ENCODE peak calls at places on chromosomes 3 and 15, in nine cellular contexts. C is adipocyte, V is spleen, E is thoracic aorta, X is mucosa of descending colon, Y is tibial artery, N is HAP-1, J is mammary epithelial cell, W is gastrocnemius medialis. P is an unnamed sample. For H3K4me1, the result is how much of the 10 kb centered on the place peaks cover.

GRCh38 chr3:84820906-84821305 is 137.9 kb upstream of the CADM2 start:
- DNase-seq in C (no peak), V (no peak), E (no peak), X (no peak), Y (no peak), N (no peak), J (no peak), W (no peak), P (no peak)

GRCh38 chr3:136772709-136773108 is 20.5 kb upstream of the STAG1 start:
- DNase-seq in C (no peak), V (no peak), E (no peak), X (no peak), Y (no peak), N (no peak), J (peak), W (no peak), P (no peak)

GRCh38 chr15:59140422-59141226 is 35.7 kb downstream of the CCNB2 start:
- DNase-seq in C (no peak), V (no peak), E (no peak), X (peak), Y (no peak), N (no peak), J (peak), W (no peak), P (no peak)

GRCh38 chr15:77983708-77984445 is 93.6 kb downstream of the TBC1D2B start:
- DNase-seq in C (no peak), V (peak), E (no peak), X (no peak), Y (no peak), N (peak), J (no peak), W (no peak), P (no peak)

GRCh38 chr3:18047052-18047451 is 304.6 kb upstream of the TBC1D5 start:
- DNase-seq in C (peak), V (no peak), E (no peak), X (no peak), Y (no peak), N (no peak), J (no peak), W (no peak), P (no peak)

GRCh38 chr3:156098437-156099035 is 21.8 kb upstream of the KCNAB1 start:
- DNase-seq in C (no peak), V (no peak), E (no peak), X (no peak), Y (no peak), N (no peak), J (no peak), W (no peak), P (no peak)

GRCh38 chr3:63278171-63278999 is at the start of gene SYNPR:
- DNase-seq in C (no peak), V (no peak), E (no peak), X (no peak), Y (no peak), N (no peak), J (no peak), W (no peak), P (no peak)

GRCh38 chr3:157574580-157574979 is 71.4 kb upstream of the VEPH1 start:
- DNase-seq in C (no peak), V (no peak), E (no peak), X (no peak), Y (no peak), N (no peak), J (no peak), W (no peak), P (no peak)

GRCh38 chr3:132536442-132537153 is 60.5 kb upstream of the ACKR4 start:
- DNase-seq in C (no peak), V (no peak), E (no peak), X (no peak), Y (no peak), N (no peak), J (no peak), W (no peak), P (peak)

GRCh38 chr15:24954783-24955548 is at the start of the genes SNRPN and SNURF:
- DNase-seq in C (peak), V (peak), E (peak), X (peak), Y (peak), N (no peak), J (peak), W (peak), P (peak)

GRCh38 chr15:82531496-82532382 is 8.5 kb downstream of the RPS17 start:
- DNase-seq in C (no peak), V (peak), E (no peak), X (no peak), Y (no peak), N (peak), J (no peak), W (no peak), P (no peak)

GRCh38 chr15:41969851-41970431 is 2.4 kb downstream of the EHD4 start:
- DNase-seq in C (no peak), V (peak), E (no peak), X (peak), Y (no peak), N (no peak), J (peak), W (no peak), P (peak)

GRCh38 chr3:25229584-25229983 is 198.5 kb upstream of the RARB start:
- DNase-seq in C (no peak), V (no peak), E (no peak), X (no peak), Y (no peak), N (no peak), J (no peak), W (no peak), P (no peak)

GRCh38 chr3:57078366-57079220 is 18.1 kb downstream of the SPATA12 start:
- DNase-seq in C (peak), V (peak), E (no peak), X (peak), Y (peak), N (peak), J (peak), W (peak), P (peak)

GRCh38 chr3:54121404-54122045 is 827 bp upstream of the CACNA2D3 start:
- DNase-seq in C (peak), V (no peak), E (no peak), X (no peak), Y (no peak), N (peak), J (no peak), W (no peak), P (no peak)

GRCh38 chr15:89444241-89444797 is 52.1 kb downstream of the RHCG start:
- DNase-seq in C (no peak), V (no peak), E (no peak), X (no peak), Y (no peak), N (no peak), J (no peak), W (no peak), P (no peak)

GRCh38 chr15:38072507-38073277 is 138.3 kb downstream of the TMCO5A start:
- DNase-seq in C (peak), V (peak), E (no peak), X (peak), Y (peak), N (peak), J (peak), W (no peak), P (peak)

GRCh38 chr3:48518069-48518468 is 14.1 kb upstream of the SHISA5 start:
- DNase-seq in C (no peak), V (peak), E (no peak), X (no peak), Y (no peak), N (no peak), J (no peak), W (no peak), P (no peak)

GRCh38 chr15:59362339-59362738 is 10.3 kb downstream of the MYO1E start:
- DNase-seq in C (no peak), V (no peak), E (no peak), X (no peak), Y (no peak), N (no peak), J (no peak), W (no peak), P (no peak)

GRCh38 chr3:104768886-104769285 is 597.8 kb upstream of the ALCAM start:
- DNase-seq in C (no peak), V (no peak), E (no peak), X (no peak), Y (no peak), N (no peak), J (no peak), W (no peak), P (no peak)

GRCh38 chr3:43298292-43298691 is 12.0 kb downstream of the SNRK start:
- DNase-seq in C (no peak), V (no peak), E (no peak), X (no peak), Y (no peak), N (no peak), J (no peak), W (peak), P (no peak)

GRCh38 chr3:11591401-11592266 is 52.1 kb downstream of the VGLL4 start:
- DNase-seq in C (peak), V (no peak), E (no peak), X (peak), Y (peak), N (peak), J (peak), W (no peak), P (peak)

GRCh38 chr15:75918135-75918534 is 14.5 kb downstream of the FBXO22 start:
- DNase-seq in C (no peak), V (no peak), E (no peak), X (no peak), Y (no peak), N (no peak), J (no peak), W (no peak), P (no peak)

GRCh38 chr3:47020311-47020710 is 40.8 kb downstream of the NBEAL2 start:
- DNase-seq in C (no peak), V (no peak), E (no peak), X (no peak), Y (no peak), N (no peak), J (no peak), W (no peak), P (no peak)

GRCh38 chr3:16322189-16322588 is 57.2 kb downstream of the OXNAD1 start:
- DNase-seq in C (no peak), V (no peak), E (no peak), X (no peak), Y (no peak), N (no peak), J (peak), W (no peak), P (no peak)

GRCh38 chr3:15269091-15269989 is 63.0 kb downstream of the SH3BP5 start:
- DNase-seq in C (peak), V (peak), E (peak), X (peak), Y (peak), N (no peak), J (peak), W (peak), P (peak)

GRCh38 chr3:196138927-196139680 is 57.2 kb upstream of the TFRC start:
- DNase-seq in C (no peak), V (no peak), E (no peak), X (no peak), Y (no peak), N (no peak), J (peak), W (no peak), P (peak)

GRCh38 chr3:101722394-101723173 is 1.8 kb upstream of the CEP97 start:
- DNase-seq in C (no peak), V (no peak), E (no peak), X (no peak), Y (no peak), N (no peak), J (no peak), W (no peak), P (no peak)

GRCh38 chr15:71789616-71790015 is 20.7 kb upstream of the NR2E3 start:
- DNase-seq in C (no peak), V (no peak), E (no peak), X (no peak), Y (no peak), N (no peak), J (no peak), W (no peak), P (no peak)

GRCh38 chr3:4376499-4376898 is 73.3 kb downstream of the SETMAR start:
- DNase-seq in C (no peak), V (no peak), E (no peak), X (no peak), Y (no peak), N (no peak), J (peak), W (no peak), P (no peak)

GRCh38 chr3:55765398-55765797 is 278.3 kb upstream of the WNT5A start:
- DNase-seq in C (no peak), V (no peak), E (no peak), X (no peak), Y (no peak), N (no peak), J (no peak), W (no peak), P (no peak)

GRCh38 chr3:107068980-107069379 is 308.3 kb upstream of the CCDC54 start:
- DNase-seq in C (peak), V (no peak), E (no peak), X (no peak), Y (no peak), N (no peak), J (peak), W (no peak), P (peak)

GRCh38 chr3:58722526-58722925 is 56.0 kb upstream of the FAM3D start:
- DNase-seq in C (no peak), V (no peak), E (no peak), X (no peak), Y (no peak), N (no peak), J (no peak), W (no peak), P (no peak)

GRCh38 chr3:135917076-135917475 is 48.5 kb upstream of the PPP2R3A start:
- DNase-seq in C (no peak), V (no peak), E (no peak), X (peak), Y (no peak), N (no peak), J (no peak), W (no peak), P (no peak)

GRCh38 chr15:57395292-57395691 is 19.0 kb downstream of the CGNL1 start:
- DNase-seq in C (peak), V (no peak), E (no peak), X (no peak), Y (no peak), N (no peak), J (peak), W (no peak), P (peak)

GRCh38 chr3:98445949-98446406 is 17.0 kb upstream of the OR5K1 start:
- DNase-seq in C (no peak), V (no peak), E (no peak), X (no peak), Y (no peak), N (no peak), J (peak), W (no peak), P (no peak)

GRCh38 chr3:161265916-161266571 is 44.9 kb downstream of the NMD3 start:
- DNase-seq in C (no peak), V (no peak), E (no peak), X (no peak), Y (no peak), N (no peak), J (peak), W (no peak), P (peak)
- H3K4me1 ChIP-seq in C (under half), V (under half), E (under half), X (under half), Y (under half), N (under half), J (under half), W (under half), P (under half)

GRCh38 chr3:71376499-71376898 is 207.0 kb downstream of the FOXP1 start:
- DNase-seq in C (no peak), V (no peak), E (no peak), X (no peak), Y (no peak), N (no peak), J (no peak), W (no peak), P (no peak)
- H3K4me1 ChIP-seq in C (under half), V (under half), E (half or more), X (under half), Y (under half), N (under half), J (under half), W (under half), P (under half)

GRCh38 chr3:112392393-112393359 is 59.7 kb downstream of the CD200 start:
- DNase-seq in C (no peak), V (no peak), E (no peak), X (no peak), Y (no peak), N (no peak), J (no peak), W (no peak), P (no peak)
- H3K4me1 ChIP-seq in C (half or more), V (under half), E (under half), X (under half), Y (under half), N (under half), J (under half), W (under half), P (under half)

GRCh38 chr3:179949428-179949827 is 87.3 kb downstream of the PEX5L start:
- DNase-seq in C (no peak), V (no peak), E (no peak), X (no peak), Y (no peak), N (no peak), J (no peak), W (no peak), P (no peak)
- H3K4me1 ChIP-seq in C (under half), V (under half), E (under half), X (under half), Y (under half), N (under half), J (under half), W (under half), P (under half)

GRCh38 chr3:144039661-144040060 is 68.0 kb downstream of the DIPK2A start:
- DNase-seq in C (no peak), V (no peak), E (no peak), X (no peak), Y (no peak), N (no peak), J (peak), W (no peak), P (no peak)
- H3K4me1 ChIP-seq in C (under half), V (under half), E (under half), X (under half), Y (under half), N (under half), J (under half), W (under half), P (under half)

DNA sequence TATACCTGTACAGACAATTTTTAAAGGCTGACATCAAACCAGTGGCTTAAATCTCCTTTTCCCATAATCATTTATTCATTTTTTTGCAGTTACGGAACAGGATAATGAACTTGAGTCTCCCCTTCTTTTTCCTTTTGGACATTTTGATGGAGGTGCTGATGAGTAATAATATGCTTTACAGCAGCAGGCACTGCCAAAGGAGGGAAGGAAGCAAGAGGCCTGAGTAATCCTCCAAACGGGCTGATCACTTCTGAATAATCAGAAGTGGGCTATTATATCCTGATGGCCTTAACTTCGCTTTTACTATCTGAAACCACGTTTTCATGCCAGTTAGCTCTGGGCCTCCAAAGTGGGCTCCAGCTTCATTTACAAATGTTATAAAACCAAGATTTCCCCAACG is 527.2 kb downstream of the FOXP1 start:
- DNase-seq in C (peak), V (no peak), E (no peak), X (no peak), Y (no peak), N (no peak), J (peak), W (no peak), P (peak)
- H3K4me1 ChIP-seq in C (half or more), V (under half), E (half or more), X (half or more), Y (half or more), N (under half), J (half or more), W (half or more), P (half or more)

DNA sequence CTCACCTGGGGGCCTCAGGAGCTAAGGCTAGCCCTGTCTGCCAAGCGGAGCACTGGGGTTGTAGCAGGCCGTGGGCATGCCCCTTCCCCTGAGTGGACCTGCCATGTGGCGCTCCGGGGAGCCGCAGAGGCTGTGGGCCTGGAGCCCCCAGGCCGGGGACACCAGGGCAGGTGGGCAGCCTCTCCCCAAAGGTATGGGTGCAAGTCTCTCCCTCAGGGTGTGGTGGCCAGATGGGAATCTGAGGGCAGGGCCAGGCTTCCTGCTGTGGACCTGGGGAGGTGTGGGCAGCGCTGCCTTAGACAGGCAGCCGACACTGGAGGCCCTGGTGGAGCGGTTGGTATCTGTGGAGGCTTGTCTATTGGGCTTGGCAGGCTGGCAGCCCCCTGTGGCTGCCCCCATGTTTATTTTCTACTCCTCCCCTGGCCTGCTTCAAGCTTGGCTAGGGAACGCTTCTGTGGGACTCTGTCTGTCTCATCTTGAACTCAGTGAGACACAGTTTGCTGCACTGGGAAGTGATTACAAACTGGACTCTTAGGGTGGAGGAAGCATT is 5.9 kb downstream of the ACVR2B start:
- DNase-seq in C (no peak), V (no peak), E (no peak), X (no peak), Y (no peak), N (no peak), J (no peak), W (no peak), P (no peak)
- H3K4me1 ChIP-seq in C (under half), V (under half), E (under half), X (under half), Y (under half), N (under half), J (under half), W (half or more), P (under half)

GRCh38 chr3:71787851-71788405 is 3.0 kb upstream of the PROK2 start:
- DNase-seq in C (no peak), V (no peak), E (no peak), X (no peak), Y (no peak), N (no peak), J (no peak), W (no peak), P (no peak)

GRCh38 chr3:71785594-71786472 is 885 bp upstream of the PROK2 start:
- DNase-seq in C (no peak), V (no peak), E (no peak), X (no peak), Y (no peak), N (no peak), J (no peak), W (no peak), P (no peak)

GRCh38 chr3:71784201-71784913 is 591 bp downstream of the PROK2 start:
- DNase-seq in C (no peak), V (no peak), E (no peak), X (no peak), Y (no peak), N (no peak), J (no peak), W (no peak), P (no peak)

GRCh38 chr3:71784914-71785593 is at the start of gene PROK2:
- DNase-seq in C (peak), V (peak), E (no peak), X (no peak), Y (no peak), N (peak), J (no peak), W (no peak), P (no peak)

DNA sequence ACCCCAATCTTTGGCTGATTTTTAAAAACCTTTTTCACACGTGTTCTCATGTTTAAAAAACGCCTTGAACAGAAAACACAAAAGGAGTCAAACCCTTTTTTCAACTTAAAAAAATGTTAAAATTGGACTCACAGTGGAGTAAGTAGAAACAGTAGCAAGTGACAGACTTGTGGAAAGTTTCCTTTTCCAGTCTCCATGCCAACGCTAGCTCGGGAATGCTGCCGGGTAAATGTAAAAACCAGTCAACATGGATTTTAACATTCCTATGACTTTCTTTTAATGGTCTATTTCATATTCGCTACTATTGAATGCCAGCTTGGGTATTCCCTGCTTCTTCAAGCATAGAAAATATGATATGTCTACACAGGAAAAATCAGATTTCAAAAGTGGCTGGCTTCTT is 1.6 kb upstream of the PROK2 start:
- DNase-seq in C (no peak), V (no peak), E (no peak), X (no peak), Y (no peak), N (no peak), J (no peak), W (no peak), P (no peak)
- H3K4me1 ChIP-seq in C (under half), V (under half), E (under half), X (under half), Y (under half), N (under half), J (under half), W (under half), P (under half)

P was measured in endothelial cell of umbilical vein.